ENCODE peak calls at places on chromosomes 7 and 10, in six cellular contexts. One of them, this sample, is unnamed.

GRCh38 chr7:66306243-66306642 is 101.1 kb downstream of the TPST1 start:
- DNase-seq in NCI-H748 treated with DMSO at 0.1 percent for 48 hours: no peak
- DNase-seq in hepatic stellate cell: no peak
- DNase-seq in activated T-helper 1 cell treated with Interleukin-2 at 50 U/mL for 16 hours: no peak
- DNase-seq in naive thymus-derived CD8-positive, alpha-beta T cell: no peak
- DNase-seq in CD8-positive, alpha-beta memory T cell: no peak
- DNase-seq in this sample: no peak

GRCh38 chr7:21128418-21128817 is 299.5 kb upstream of the SP4 start:
- DNase-seq in NCI-H748 treated with DMSO at 0.1 percent for 48 hours: peak
- DNase-seq in hepatic stellate cell: no peak
- DNase-seq in activated T-helper 1 cell treated with Interleukin-2 at 50 U/mL for 16 hours: no peak
- DNase-seq in naive thymus-derived CD8-positive, alpha-beta T cell: no peak
- DNase-seq in CD8-positive, alpha-beta memory T cell: no peak
- DNase-seq in this sample: no peak

GRCh38 chr10:45052700-45053099 is 52.0 kb downstream of the ZNF22 start:
- DNase-seq in NCI-H748 treated with DMSO at 0.1 percent for 48 hours: no peak
- DNase-seq in hepatic stellate cell: peak
- DNase-seq in activated T-helper 1 cell treated with Interleukin-2 at 50 U/mL for 16 hours: no peak
- DNase-seq in naive thymus-derived CD8-positive, alpha-beta T cell: no peak
- DNase-seq in CD8-positive, alpha-beta memory T cell: no peak
- DNase-seq in this sample: no peak

GRCh38 chr10:70887804-70888800 is at the start of gene PCBD1:
- DNase-seq in NCI-H748 treated with DMSO at 0.1 percent for 48 hours: peak
- DNase-seq in hepatic stellate cell: peak
- DNase-seq in activated T-helper 1 cell treated with Interleukin-2 at 50 U/mL for 16 hours: peak
- DNase-seq in naive thymus-derived CD8-positive, alpha-beta T cell: peak
- DNase-seq in CD8-positive, alpha-beta memory T cell: peak
- DNase-seq in this sample: peak

GRCh38 chr10:34016541-34016940 is 682.1 kb upstream of the NRP1 start:
- DNase-seq in NCI-H748 treated with DMSO at 0.1 percent for 48 hours: no peak
- DNase-seq in hepatic stellate cell: no peak
- DNase-seq in activated T-helper 1 cell treated with Interleukin-2 at 50 U/mL for 16 hours: no peak
- DNase-seq in naive thymus-derived CD8-positive, alpha-beta T cell: no peak
- DNase-seq in CD8-positive, alpha-beta memory T cell: no peak
- DNase-seq in this sample: no peak

GRCh38 chr10:114881462-114881861 is 56.5 kb upstream of the TRUB1 start:
- DNase-seq in NCI-H748 treated with DMSO at 0.1 percent for 48 hours: no peak
- DNase-seq in hepatic stellate cell: no peak
- DNase-seq in activated T-helper 1 cell treated with Interleukin-2 at 50 U/mL for 16 hours: no peak
- DNase-seq in naive thymus-derived CD8-positive, alpha-beta T cell: no peak
- DNase-seq in CD8-positive, alpha-beta memory T cell: no peak
- DNase-seq in this sample: no peak

GRCh38 chr10:86744067-86744725 is 12.2 kb upstream of the BMPR1A start:
- DNase-seq in NCI-H748 treated with DMSO at 0.1 percent for 48 hours: no peak
- DNase-seq in hepatic stellate cell: no peak
- DNase-seq in activated T-helper 1 cell treated with Interleukin-2 at 50 U/mL for 16 hours: no peak
- DNase-seq in naive thymus-derived CD8-positive, alpha-beta T cell: no peak
- DNase-seq in CD8-positive, alpha-beta memory T cell: no peak
- DNase-seq in this sample: no peak

GRCh38 chr10:100006241-100006886 is 3.4 kb downstream of the DNMBP start:
- DNase-seq in NCI-H748 treated with DMSO at 0.1 percent for 48 hours: no peak
- DNase-seq in hepatic stellate cell: peak
- DNase-seq in activated T-helper 1 cell treated with Interleukin-2 at 50 U/mL for 16 hours: no peak
- DNase-seq in naive thymus-derived CD8-positive, alpha-beta T cell: no peak
- DNase-seq in CD8-positive, alpha-beta memory T cell: no peak
- DNase-seq in this sample: peak

GRCh38 chr7:2966466-2967078 is 77.1 kb downstream of the CARD11 start:
- DNase-seq in NCI-H748 treated with DMSO at 0.1 percent for 48 hours: no peak
- DNase-seq in hepatic stellate cell: no peak
- DNase-seq in activated T-helper 1 cell treated with Interleukin-2 at 50 U/mL for 16 hours: no peak
- DNase-seq in naive thymus-derived CD8-positive, alpha-beta T cell: no peak
- DNase-seq in CD8-positive, alpha-beta memory T cell: no peak
- DNase-seq in this sample: no peak

GRCh38 chr10:70456164-70456563 is 14.7 kb upstream of the NODAL start:
- DNase-seq in NCI-H748 treated with DMSO at 0.1 percent for 48 hours: no peak
- DNase-seq in hepatic stellate cell: no peak
- DNase-seq in activated T-helper 1 cell treated with Interleukin-2 at 50 U/mL for 16 hours: no peak
- DNase-seq in naive thymus-derived CD8-positive, alpha-beta T cell: no peak
- DNase-seq in CD8-positive, alpha-beta memory T cell: no peak
- DNase-seq in this sample: no peak

GRCh38 chr10:129161184-129161583 is 305.9 kb upstream of the MGMT start:
- DNase-seq in NCI-H748 treated with DMSO at 0.1 percent for 48 hours: no peak
- DNase-seq in hepatic stellate cell: no peak
- DNase-seq in activated T-helper 1 cell treated with Interleukin-2 at 50 U/mL for 16 hours: no peak
- DNase-seq in naive thymus-derived CD8-positive, alpha-beta T cell: no peak
- DNase-seq in CD8-positive, alpha-beta memory T cell: no peak
- DNase-seq in this sample: no peak

GRCh38 chr7:85554294-85554877 is 367.5 kb upstream of the SEMA3D start:
- DNase-seq in NCI-H748 treated with DMSO at 0.1 percent for 48 hours: peak
- DNase-seq in hepatic stellate cell: no peak
- DNase-seq in activated T-helper 1 cell treated with Interleukin-2 at 50 U/mL for 16 hours: no peak
- DNase-seq in naive thymus-derived CD8-positive, alpha-beta T cell: no peak
- DNase-seq in CD8-positive, alpha-beta memory T cell: no peak
- DNase-seq in this sample: peak

GRCh38 chr7:9149499-9150082 is 716.2 kb downstream of the NXPH1 start:
- DNase-seq in NCI-H748 treated with DMSO at 0.1 percent for 48 hours: no peak
- DNase-seq in hepatic stellate cell: no peak
- DNase-seq in activated T-helper 1 cell treated with Interleukin-2 at 50 U/mL for 16 hours: no peak
- DNase-seq in naive thymus-derived CD8-positive, alpha-beta T cell: no peak
- DNase-seq in CD8-positive, alpha-beta memory T cell: no peak
- DNase-seq in this sample: no peak

GRCh38 chr10:58952747-58953466 is 223.5 kb upstream of the PHYHIPL start:
- DNase-seq in NCI-H748 treated with DMSO at 0.1 percent for 48 hours: peak
- DNase-seq in hepatic stellate cell: no peak
- DNase-seq in activated T-helper 1 cell treated with Interleukin-2 at 50 U/mL for 16 hours: no peak
- DNase-seq in naive thymus-derived CD8-positive, alpha-beta T cell: no peak
- DNase-seq in CD8-positive, alpha-beta memory T cell: no peak
- DNase-seq in this sample: no peak

GRCh38 chr10:104300736-104301292 is 31.8 kb downstream of the GSTO2 start:
- DNase-seq in NCI-H748 treated with DMSO at 0.1 percent for 48 hours: peak
- DNase-seq in hepatic stellate cell: peak
- DNase-seq in activated T-helper 1 cell treated with Interleukin-2 at 50 U/mL for 16 hours: no peak
- DNase-seq in naive thymus-derived CD8-positive, alpha-beta T cell: no peak
- DNase-seq in CD8-positive, alpha-beta memory T cell: no peak
- DNase-seq in this sample: no peak

GRCh38 chr7:29879609-29880008 is 73.3 kb downstream of the WIPF3 start:
- DNase-seq in NCI-H748 treated with DMSO at 0.1 percent for 48 hours: no peak
- DNase-seq in hepatic stellate cell: peak
- DNase-seq in activated T-helper 1 cell treated with Interleukin-2 at 50 U/mL for 16 hours: no peak
- DNase-seq in naive thymus-derived CD8-positive, alpha-beta T cell: no peak
- DNase-seq in CD8-positive, alpha-beta memory T cell: no peak
- DNase-seq in this sample: no peak

GRCh38 chr7:152424348-152425108 is 11.3 kb downstream of the KMT2C start:
- DNase-seq in NCI-H748 treated with DMSO at 0.1 percent for 48 hours: no peak
- DNase-seq in hepatic stellate cell: peak
- DNase-seq in activated T-helper 1 cell treated with Interleukin-2 at 50 U/mL for 16 hours: no peak
- DNase-seq in naive thymus-derived CD8-positive, alpha-beta T cell: no peak
- DNase-seq in CD8-positive, alpha-beta memory T cell: no peak
- DNase-seq in this sample: no peak

GRCh38 chr10:125134916-125135770 is 25.2 kb downstream of the CTBP2 start:
- DNase-seq in NCI-H748 treated with DMSO at 0.1 percent for 48 hours: no peak
- DNase-seq in hepatic stellate cell: no peak
- DNase-seq in activated T-helper 1 cell treated with Interleukin-2 at 50 U/mL for 16 hours: no peak
- DNase-seq in naive thymus-derived CD8-positive, alpha-beta T cell: no peak
- DNase-seq in CD8-positive, alpha-beta memory T cell: no peak
- DNase-seq in this sample: no peak

GRCh38 chr7:25994433-25994988 is 157.5 kb upstream of the NFE2L3 start:
- DNase-seq in NCI-H748 treated with DMSO at 0.1 percent for 48 hours: no peak
- DNase-seq in hepatic stellate cell: no peak
- DNase-seq in activated T-helper 1 cell treated with Interleukin-2 at 50 U/mL for 16 hours: no peak
- DNase-seq in naive thymus-derived CD8-positive, alpha-beta T cell: no peak
- DNase-seq in CD8-positive, alpha-beta memory T cell: no peak
- DNase-seq in this sample: no peak

GRCh38 chr7:98474558-98474957 is 73.7 kb upstream of the BAIAP2L1 start:
- DNase-seq in NCI-H748 treated with DMSO at 0.1 percent for 48 hours: no peak
- DNase-seq in hepatic stellate cell: no peak
- DNase-seq in activated T-helper 1 cell treated with Interleukin-2 at 50 U/mL for 16 hours: no peak
- DNase-seq in naive thymus-derived CD8-positive, alpha-beta T cell: no peak
- DNase-seq in CD8-positive, alpha-beta memory T cell: no peak
- DNase-seq in this sample: no peak

GRCh38 chr7:131331806-131332205 is 4.1 kb downstream of the MKLN1 start:
- DNase-seq in NCI-H748 treated with DMSO at 0.1 percent for 48 hours: no peak
- DNase-seq in hepatic stellate cell: no peak
- DNase-seq in activated T-helper 1 cell treated with Interleukin-2 at 50 U/mL for 16 hours: no peak
- DNase-seq in naive thymus-derived CD8-positive, alpha-beta T cell: no peak
- DNase-seq in CD8-positive, alpha-beta memory T cell: no peak
- DNase-seq in this sample: no peak

GRCh38 chr7:158924956-158925355 is 68.6 kb downstream of the DYNC2I1 start:
- DNase-seq in NCI-H748 treated with DMSO at 0.1 percent for 48 hours: no peak
- DNase-seq in hepatic stellate cell: peak
- DNase-seq in activated T-helper 1 cell treated with Interleukin-2 at 50 U/mL for 16 hours: no peak
- DNase-seq in naive thymus-derived CD8-positive, alpha-beta T cell: no peak
- DNase-seq in CD8-positive, alpha-beta memory T cell: no peak
- DNase-seq in this sample: no peak

GRCh38 chr10:124290095-124290795 is 128.5 kb downstream of the OAT start:
- DNase-seq in NCI-H748 treated with DMSO at 0.1 percent for 48 hours: no peak
- DNase-seq in hepatic stellate cell: no peak
- DNase-seq in activated T-helper 1 cell treated with Interleukin-2 at 50 U/mL for 16 hours: no peak
- DNase-seq in naive thymus-derived CD8-positive, alpha-beta T cell: no peak
- DNase-seq in CD8-positive, alpha-beta memory T cell: no peak
- DNase-seq in this sample: no peak

GRCh38 chr10:21069929-21070363 is 172.8 kb upstream of the NEBL start:
- DNase-seq in NCI-H748 treated with DMSO at 0.1 percent for 48 hours: peak
- DNase-seq in hepatic stellate cell: no peak
- DNase-seq in activated T-helper 1 cell treated with Interleukin-2 at 50 U/mL for 16 hours: no peak
- DNase-seq in naive thymus-derived CD8-positive, alpha-beta T cell: no peak
- DNase-seq in CD8-positive, alpha-beta memory T cell: no peak
- DNase-seq in this sample: no peak

GRCh38 chr7:134920026-134920758 is 66.1 kb upstream of the AGBL3 start:
- DNase-seq in NCI-H748 treated with DMSO at 0.1 percent for 48 hours: no peak
- DNase-seq in hepatic stellate cell: peak
- DNase-seq in activated T-helper 1 cell treated with Interleukin-2 at 50 U/mL for 16 hours: no peak
- DNase-seq in naive thymus-derived CD8-positive, alpha-beta T cell: no peak
- DNase-seq in CD8-positive, alpha-beta memory T cell: no peak
- DNase-seq in this sample: peak

GRCh38 chr10:122207596-122207995 is 63.5 kb upstream of the BTBD16 start:
- DNase-seq in NCI-H748 treated with DMSO at 0.1 percent for 48 hours: no peak
- DNase-seq in hepatic stellate cell: no peak
- DNase-seq in activated T-helper 1 cell treated with Interleukin-2 at 50 U/mL for 16 hours: no peak
- DNase-seq in naive thymus-derived CD8-positive, alpha-beta T cell: no peak
- DNase-seq in CD8-positive, alpha-beta memory T cell: no peak
- DNase-seq in this sample: no peak

GRCh38 chr7:73978681-73979563 is 49.1 kb upstream of the ELN start:
- DNase-seq in NCI-H748 treated with DMSO at 0.1 percent for 48 hours: peak
- DNase-seq in hepatic stellate cell: peak
- DNase-seq in activated T-helper 1 cell treated with Interleukin-2 at 50 U/mL for 16 hours: no peak
- DNase-seq in naive thymus-derived CD8-positive, alpha-beta T cell: no peak
- DNase-seq in CD8-positive, alpha-beta memory T cell: no peak
- DNase-seq in this sample: no peak

GRCh38 chr7:40482794-40483374 is 348.1 kb downstream of the SUGCT start:
- DNase-seq in NCI-H748 treated with DMSO at 0.1 percent for 48 hours: no peak
- DNase-seq in hepatic stellate cell: no peak
- DNase-seq in activated T-helper 1 cell treated with Interleukin-2 at 50 U/mL for 16 hours: no peak
- DNase-seq in naive thymus-derived CD8-positive, alpha-beta T cell: no peak
- DNase-seq in CD8-positive, alpha-beta memory T cell: no peak
- DNase-seq in this sample: no peak

GRCh38 chr7:129108583-129108982 is 35.9 kb upstream of the TSPAN33 start:
- DNase-seq in NCI-H748 treated with DMSO at 0.1 percent for 48 hours: no peak
- DNase-seq in hepatic stellate cell: no peak
- DNase-seq in activated T-helper 1 cell treated with Interleukin-2 at 50 U/mL for 16 hours: no peak
- DNase-seq in naive thymus-derived CD8-positive, alpha-beta T cell: no peak
- DNase-seq in CD8-positive, alpha-beta memory T cell: no peak
- DNase-seq in this sample: no peak

GRCh38 chr7:148782757-148783456 is 84.2 kb downstream of the CUL1 start:
- DNase-seq in NCI-H748 treated with DMSO at 0.1 percent for 48 hours: no peak
- DNase-seq in hepatic stellate cell: no peak
- DNase-seq in activated T-helper 1 cell treated with Interleukin-2 at 50 U/mL for 16 hours: no peak
- DNase-seq in naive thymus-derived CD8-positive, alpha-beta T cell: no peak
- DNase-seq in CD8-positive, alpha-beta memory T cell: no peak
- DNase-seq in this sample: no peak

This sample was measured in stimulated activated naive CD8-positive, alpha-beta T cell treated with anti-CD3 and anti-CD28 coated beads, Interleukin-15, amount 100 ng/mL, for 72 hours.